ENCODE peak calls at places on chromosomes 6 and 20, in six cellular contexts. K is lung microvascular endothelial cell, U is NCI-H748 treated with DMSO at 0.1 percent for 48 hours, I is hepatocyte, W is MCF 10A, Y is NCI-H69. A is an unnamed sample.

GRCh38 chr6:35044771-35045275 is 96.3 kb downstream of the TCP11 start:
- DNase-seq in W (peak; percentile 33), I (no peak), U (no peak), Y (peak; percentile 98), K (peak; percentile 94), A (no peak)

GRCh38 chr6:45930419-45931059 is 85.1 kb downstream of the CLIC5 start:
- DNase-seq in W (peak; percentile 69), I (peak; percentile 82), Y (peak; percentile 62), U (peak; percentile 66), K (peak; percentile 75), A (peak; percentile 57)

GRCh38 chr6:30963641-30964040 is 19.9 kb upstream of the MUC21 start:
- DNase-seq in W (peak; percentile 41), Y (no peak), I (no peak), U (no peak), K (no peak), A (no peak)

GRCh38 chr20:49437057-49437456 is 45.4 kb downstream of the KCNB1 start:
- DNase-seq in U (no peak), I (no peak), Y (no peak), K (no peak), W (no peak), A (no peak)

GRCh38 chr20:50325215-50325614 is 134.6 kb downstream of the CEBPB start:
- DNase-seq in K (no peak), I (no peak), W (no peak), U (no peak), Y (no peak), A (no peak)

GRCh38 chr6:26607434-26608230 is 10.9 kb downstream of the ABT1 start:
- DNase-seq in U (peak; percentile 84), Y (peak; percentile 82), W (peak; percentile 72), K (peak; percentile 74), I (peak; percentile 79), A (peak; percentile 70)

GRCh38 chr6:116220172-116220571 is 33.7 kb downstream of the TSPYL4 start:
- DNase-seq in K (peak; percentile 13), W (peak; percentile 65), I (no peak), U (no peak), Y (no peak), A (peak; percentile 86)

GRCh38 chr6:7730852-7731251 is 5.0 kb downstream of the BMP6 start:
- DNase-seq in K (peak; percentile 81), W (peak; percentile 69), Y (no peak), I (no peak), U (no peak), A (no peak)

GRCh38 chr6:32655311-32655710 is 11.1 kb downstream of the HLA-DQB1 start:
- DNase-seq in K (no peak), W (no peak), Y (no peak), U (no peak), I (no peak), A (no peak)

GRCh38 chr6:53673138-53673801 is 7.7 kb upstream of the KLHL31 start:
- DNase-seq in Y (peak; percentile 68), K (peak; percentile 44), W (peak; percentile 86), U (no peak), I (peak; percentile 24), A (no peak)

GRCh38 chr6:7727951-7728854 is 2.3 kb downstream of the BMP6 start:
- DNase-seq in W (no peak), Y (peak; percentile 77), I (peak; percentile 18), K (peak; percentile 56), U (peak; percentile 63), A (no peak)

GRCh38 chr6:3355358-3356055 is 96.8 kb downstream of the PSMG4 start:
- DNase-seq in Y (no peak), U (no peak), K (peak; percentile 79), I (no peak), W (no peak), A (peak; percentile 80)

GRCh38 chr6:50706575-50706974 is 6.8 kb upstream of the TFAP2D start:
- DNase-seq in I (no peak), U (no peak), K (no peak), W (no peak), Y (no peak), A (no peak)

GRCh38 chr6:46015119-46015968 is at the start of gene CLIC5:
- DNase-seq in U (no peak), Y (peak; percentile 57), W (no peak), I (peak; percentile 57), K (no peak), A (no peak)

GRCh38 chr20:17992847-17993508 is 24.2 kb downstream of the MGME1 start:
- DNase-seq in Y (peak; percentile 94), I (no peak), K (peak; percentile 61), W (peak; percentile 40), U (peak; percentile 87), A (no peak)

GRCh38 chr20:57393321-57394086 is 2.3 kb downstream of the RBM38 start:
- DNase-seq in U (peak; percentile 16), I (no peak), Y (no peak), W (no peak), K (no peak), A (no peak)

GRCh38 chr6:157471895-157472686 is 91.1 kb downstream of the ZDHHC14 start:
- DNase-seq in K (no peak), W (no peak), U (no peak), Y (no peak), I (no peak), A (no peak)

GRCh38 chr6:54981647-54982046 is 135.1 kb downstream of the FAM83B start:
- DNase-seq in I (no peak), Y (no peak), U (no peak), W (no peak), K (no peak), A (no peak)

GRCh38 chr6:110543106-110543505 is 66.7 kb upstream of the SLC22A16 start:
- DNase-seq in W (peak; percentile 89), Y (peak; percentile 89), K (no peak), U (no peak), I (no peak), A (peak; percentile 70)

GRCh38 chr6:130018830-130019795 is 732 bp downstream of the L3MBTL3 start:
- DNase-seq in I (peak; percentile 66), W (peak; percentile 52), Y (peak; percentile 59), K (peak; percentile 67), U (peak; percentile 51), A (no peak)

GRCh38 chr6:143872211-143872610 is 7.9 kb downstream of the ZC2HC1B start:
- DNase-seq in I (no peak), U (no peak), W (no peak), K (peak; percentile 29), Y (no peak), A (no peak)

GRCh38 chr6:63448229-63448628 is 124.1 kb upstream of the LOC128125822 start:
- DNase-seq in K (no peak), W (no peak), U (no peak), I (no peak), Y (no peak), A (no peak)

GRCh38 chr20:63652192-63652980 is 838 bp downstream of the STMN3 start:
- DNase-seq in W (no peak), U (no peak), Y (peak; percentile 64), K (no peak), I (peak; percentile 45), A (no peak)

GRCh38 chr20:58045156-58045555 is 183.3 kb downstream of the ANKRD60 start:
- DNase-seq in W (no peak), Y (no peak), I (no peak), U (no peak), K (no peak), A (no peak)

GRCh38 chr6:116410945-116411623 is 40.3 kb downstream of the DSE start:
- DNase-seq in K (no peak), Y (peak; percentile 55), I (peak; percentile 22), W (peak; percentile 39), U (no peak), A (peak; percentile 65)

GRCh38 chr6:46011241-46012085 is 4.2 kb downstream of the CLIC5 start:
- DNase-seq in K (peak; percentile 7), Y (no peak), W (no peak), U (no peak), I (peak; percentile 69), A (peak; percentile 6)

GRCh38 chr6:85096976-85097375 is 332.6 kb upstream of the TBX18 start:
- DNase-seq in I (no peak), U (no peak), W (peak; percentile 24), Y (peak; percentile 66), K (no peak), A (no peak)

GRCh38 chr6:28953039-28953872 is 29.5 kb upstream of the TRIM27 start:
- DNase-seq in U (peak; percentile 76), Y (peak; percentile 90), K (peak; percentile 62), I (peak; percentile 81), W (peak; percentile 63), A (peak; percentile 33)

GRCh38 chr6:18567380-18567779 is 180.2 kb downstream of the RNF144B start:
- DNase-seq in K (no peak), U (no peak), Y (no peak), W (no peak), I (no peak), A (no peak)

GRCh38 chr6:13729891-13730290 is 18.3 kb upstream of the RANBP9 start:
- DNase-seq in K (no peak), Y (no peak), I (no peak), U (no peak), W (peak; percentile 47), A (no peak)

GRCh38 chr6:44001318-44001868 is 125.9 kb downstream of the MRPL14 start:
- DNase-seq in U (no peak), I (peak; percentile 52), K (peak; percentile 14), Y (peak; percentile 63), W (peak; percentile 54), A (no peak)

GRCh38 chr20:53631909-53632662 is 38.4 kb upstream of the ZNF217 start:
- DNase-seq in I (no peak), U (no peak), Y (no peak), W (no peak), K (no peak), A (no peak)

GRCh38 chr20:37282558-37282957 is 6.9 kb upstream of the MANBAL start:
- DNase-seq in U (no peak), W (peak; percentile 60), K (no peak), Y (no peak), I (peak; percentile 71), A (no peak)

GRCh38 chr6:13761361-13762036 is 49.9 kb upstream of the RANBP9 start:
- DNase-seq in Y (no peak), U (no peak), I (no peak), K (no peak), W (no peak), A (no peak)

GRCh38 chr20:45359069-45359405 is 3.9 kb upstream of the SYS1 start:
- DNase-seq in Y (no peak), W (peak; percentile 59), K (no peak), I (no peak), U (no peak), A (no peak)

A was measured in pons.